ENCODE peak calls at places on chromosomes 4 and X, in nine cellular contexts. A is epithelial cell of esophagus, R is transverse colon, G is Caco-2, K is tibial artery, B is kidney, L is astrocyte of the cerebellum, D is OCI-LY7, W is GM12865. O is an unnamed sample.

GRCh38 chrX:14776901-14777300 is 96.0 kb downstream of the FANCB start:
- DNase-seq in A (no peak), R (no peak), G (no peak), K (no peak), B (no peak), L (no peak), D (no peak), W (no peak), O (no peak)

GRCh38 chr4:25702848-25703247 is 47.2 kb downstream of the SLC34A2 start:
- DNase-seq in A (no peak), R (no peak), G (no peak), K (peak), B (no peak), L (peak), D (no peak), W (no peak), O (peak)

GRCh38 chrX:153635788-153636668 is 11.0 kb upstream of the DUSP9 start:
- DNase-seq in A (peak), R (no peak), G (peak), K (no peak), B (peak), L (no peak), D (peak), W (peak), O (peak)

GRCh38 chr4:42616576-42616975 is 40.3 kb downstream of the ATP8A1 start:
- DNase-seq in A (no peak), R (no peak), G (no peak), K (no peak), B (no peak), L (no peak), D (no peak), W (no peak), O (no peak)

GRCh38 chrX:136542281-136542680 is 10.3 kb downstream of the VGLL1 start:
- DNase-seq in A (no peak), R (no peak), G (no peak), K (no peak), B (no peak), L (no peak), D (no peak), W (no peak), O (no peak)

GRCh38 chrX:11445540-11445939 is 152.3 kb downstream of the AMELX start:
- DNase-seq in A (no peak), R (no peak), G (no peak), K (no peak), B (no peak), L (no peak), D (peak), W (no peak), O (no peak)

GRCh38 chr4:17313194-17313593 is 198.7 kb downstream of the QDPR start:
- DNase-seq in A (no peak), R (no peak), G (no peak), K (no peak), B (no peak), L (no peak), D (no peak), W (no peak), O (no peak)

GRCh38 chrX:45622538-45622937 is 421.9 kb upstream of the DIPK2B start:
- DNase-seq in A (peak), R (no peak), G (no peak), K (no peak), B (no peak), L (no peak), D (no peak), W (no peak), O (peak)

GRCh38 chrX:53768451-53769246 is 82.1 kb upstream of the HUWE1 start:
- DNase-seq in A (no peak), R (no peak), G (no peak), K (no peak), B (no peak), L (no peak), D (no peak), W (no peak), O (no peak)

GRCh38 chr4:152448806-152449205 is 87.1 kb downstream of the FBXW7 start:
- DNase-seq in A (no peak), R (no peak), G (no peak), K (no peak), B (no peak), L (no peak), D (no peak), W (no peak), O (no peak)

GRCh38 chr4:35124116-35124515 is 1120.2 kb downstream of the ARAP2 start:
- DNase-seq in A (no peak), R (no peak), G (no peak), K (no peak), B (no peak), L (peak), D (no peak), W (no peak), O (no peak)

GRCh38 chr4:166042510-166043055 is 169.5 kb downstream of the TLL1 start:
- DNase-seq in A (peak), R (no peak), G (peak), K (no peak), B (no peak), L (no peak), D (no peak), W (no peak), O (no peak)

GRCh38 chr4:76984127-76984526 is 34.6 kb downstream of the SEPTIN11 start:
- DNase-seq in A (peak), R (no peak), G (no peak), K (no peak), B (no peak), L (no peak), D (peak), W (peak), O (peak)

GRCh38 chr4:915041-915474 is 17.1 kb downstream of the GAK start:
- DNase-seq in A (no peak), R (peak), G (no peak), K (peak), B (peak), L (no peak), D (no peak), W (no peak), O (no peak)

GRCh38 chrX:31545726-31546125 is 473.9 kb upstream of the FTHL17 start:
- DNase-seq in A (peak), R (no peak), G (no peak), K (no peak), B (no peak), L (no peak), D (no peak), W (no peak), O (no peak)

GRCh38 chr4:24885342-24885741 is 27.5 kb downstream of the CCDC149 start:
- DNase-seq in A (no peak), R (no peak), G (no peak), K (no peak), B (no peak), L (no peak), D (no peak), W (no peak), O (no peak)

GRCh38 chrX:19017271-19017670 is 33.4 kb upstream of the PHKA2 start:
- DNase-seq in A (peak), R (no peak), G (peak), K (no peak), B (no peak), L (no peak), D (peak), W (peak), O (peak)

GRCh38 chrX:19875051-19875432 is 12.4 kb downstream of the SH3KBP1 start:
- DNase-seq in A (no peak), R (no peak), G (no peak), K (no peak), B (no peak), L (no peak), D (no peak), W (peak), O (peak)

GRCh38 chrX:43643662-43644061 is 12.4 kb upstream of the MAOA start:
- DNase-seq in A (peak), R (no peak), G (no peak), K (no peak), B (no peak), L (no peak), D (no peak), W (no peak), O (no peak)

GRCh38 chrX:9071031-9071650 is 37.2 kb upstream of the FAM9B start:
- DNase-seq in A (peak), R (no peak), G (no peak), K (no peak), B (no peak), L (no peak), D (no peak), W (no peak), O (no peak)

GRCh38 chr4:11469900-11470708 is 41.4 kb upstream of the HS3ST1 start:
- DNase-seq in A (peak), R (no peak), G (no peak), K (no peak), B (no peak), L (no peak), D (no peak), W (peak), O (no peak)

GRCh38 chrX:66677430-66677829 is 38.6 kb upstream of the EDA2R start:
- DNase-seq in A (peak), R (no peak), G (no peak), K (no peak), B (no peak), L (no peak), D (no peak), W (no peak), O (peak)

DNA sequence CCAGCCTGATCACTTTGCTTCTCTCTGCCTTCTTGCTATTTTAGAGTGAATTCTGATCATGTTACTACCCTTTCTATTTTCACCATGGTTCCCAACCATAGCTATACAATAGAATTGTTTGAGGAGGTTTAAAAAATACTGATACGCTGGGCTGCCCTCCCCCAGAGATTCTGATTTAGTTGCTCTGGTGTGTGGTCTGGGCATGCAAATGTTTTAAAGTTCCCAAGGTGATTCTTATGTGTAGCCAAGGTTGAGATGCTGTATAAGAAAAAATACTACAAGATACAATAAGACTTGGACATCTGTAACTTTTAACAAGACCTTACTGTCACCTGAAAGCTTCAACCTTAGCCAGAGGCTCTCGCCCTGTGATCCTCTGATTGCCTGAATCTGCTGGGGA is 22.2 kb upstream of the INTS6L start:
- DNase-seq in A (no peak), R (no peak), G (no peak), K (no peak), B (no peak), L (no peak), D (no peak), W (no peak), O (no peak)
- TF ChIP-seq CTCF in A (no peak), R (no peak), G (no peak), K (no peak), B (no peak), L (no peak), D (no peak), W (no peak), O (no peak)

GRCh38 chr4:185514182-185514697 is 21.1 kb downstream of the PDLIM3 start:
- DNase-seq in A (no peak), R (no peak), G (no peak), K (no peak), B (no peak), L (no peak), D (no peak), W (no peak), O (no peak)
- TF ChIP-seq CTCF in A (no peak), R (no peak), G (no peak), K (no peak), B (no peak), L (no peak), D (no peak), W (no peak), O (no peak)

GRCh38 chrX:87578978-87579377 is 61.4 kb downstream of the KLHL4 start:
- DNase-seq in A (peak), R (no peak), G (no peak), K (no peak), B (no peak), L (no peak), D (no peak), W (no peak), O (no peak)

GRCh38 chrX:87582453-87582852 is 64.9 kb downstream of the KLHL4 start:
- DNase-seq in A (no peak), R (no peak), G (no peak), K (no peak), B (no peak), L (no peak), D (no peak), W (no peak), O (no peak)

GRCh38 chrX:87580862-87581261 is 63.3 kb downstream of the KLHL4 start:
- DNase-seq in A (no peak), R (no peak), G (no peak), K (no peak), B (no peak), L (no peak), D (no peak), W (no peak), O (no peak)

GRCh38 chrX:87583679-87584078 is 66.1 kb downstream of the KLHL4 start:
- DNase-seq in A (peak), R (no peak), G (peak), K (no peak), B (no peak), L (no peak), D (peak), W (peak), O (peak)
- TF ChIP-seq CTCF in A (peak), R (no peak), G (peak), K (no peak), B (no peak), L (peak), D (peak), W (peak), O (peak)

GRCh38 chr4:172887959-172888358 is 280.7 kb upstream of the GALNT7 start:
- DNase-seq in A (no peak), R (no peak), G (no peak), K (no peak), B (no peak), L (no peak), D (no peak), W (no peak), O (no peak)

GRCh38 chr4:172895699-172896098 is 272.9 kb upstream of the GALNT7 start:
- DNase-seq in A (no peak), R (no peak), G (no peak), K (no peak), B (no peak), L (no peak), D (no peak), W (no peak), O (no peak)

GRCh38 chr4:172897046-172897445 is 271.6 kb upstream of the GALNT7 start:
- DNase-seq in A (no peak), R (no peak), G (no peak), K (no peak), B (no peak), L (no peak), D (no peak), W (no peak), O (no peak)

DNA sequence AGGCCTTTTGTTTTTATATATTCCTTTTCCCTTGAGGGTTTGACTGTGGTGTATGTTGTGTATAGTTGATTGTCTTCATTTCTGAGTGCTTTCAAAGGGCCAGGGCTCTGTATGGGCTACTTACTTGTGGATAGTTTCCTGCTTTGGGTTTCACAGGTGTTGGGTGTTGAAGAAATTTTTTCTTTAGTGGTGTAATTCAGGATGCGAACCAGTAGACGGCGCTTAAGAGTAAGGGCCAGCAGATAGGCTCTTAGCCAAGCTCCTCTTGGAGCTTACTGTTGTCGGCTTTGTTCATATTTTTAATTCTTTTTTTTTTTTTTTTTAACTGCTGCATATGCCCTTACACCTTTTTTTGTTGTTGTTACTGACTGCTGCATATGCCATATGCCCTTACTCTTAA is 276.3 kb upstream of the GALNT7 start:
- DNase-seq in A (peak), R (no peak), G (no peak), K (no peak), B (no peak), L (no peak), D (peak), W (peak), O (peak)
- TF ChIP-seq CTCF in A (peak), R (no peak), G (no peak), K (no peak), B (peak), L (peak), D (peak), W (peak), O (peak)

GRCh38 chr4:101730291-101731117 is 60.0 kb upstream of the BANK1 start:
- DNase-seq in A (peak), R (peak), G (peak), K (peak), B (peak), L (peak), D (peak), W (peak), O (peak)
- TF ChIP-seq CTCF in A (peak), R (peak), G (peak), K (peak), B (peak), L (peak), D (peak), W (peak), O (peak)

DNA sequence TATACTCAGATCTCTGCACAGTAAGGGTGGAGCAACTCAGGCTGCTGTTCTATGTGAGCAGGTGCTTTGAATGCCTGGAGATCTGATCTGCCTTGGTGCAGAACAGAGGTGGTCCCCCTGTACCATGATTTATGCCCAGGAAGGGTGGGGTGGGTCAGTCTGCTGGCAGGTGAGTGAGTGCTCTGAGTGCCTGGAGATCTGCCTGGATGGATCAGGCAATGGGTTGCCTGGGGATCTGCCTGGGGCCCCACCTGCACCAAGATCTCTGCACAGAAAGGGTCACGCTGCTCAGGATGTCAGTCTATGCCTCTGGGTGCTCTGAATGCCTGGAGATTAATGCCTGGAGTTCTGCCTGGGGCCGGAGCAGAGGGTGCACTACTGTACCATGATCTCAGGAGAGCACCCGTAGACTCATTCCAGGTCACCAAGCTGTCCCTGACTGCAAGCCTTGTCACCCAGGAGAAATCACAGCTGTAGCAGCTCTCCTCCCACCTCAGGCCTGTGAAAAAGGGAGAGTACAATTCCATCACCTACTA is 342.9 kb downstream of the GBA3 start:
- DNase-seq in A (no peak), R (no peak), G (no peak), K (no peak), B (no peak), L (no peak), D (no peak), W (no peak), O (no peak)
- TF ChIP-seq CTCF in A (no peak), R (no peak), G (no peak), K (no peak), B (no peak), L (no peak), D (no peak), W (no peak), O (no peak)

GRCh38 chrX:110145854-110146253 is 142.9 kb downstream of the TMEM164 start:
- DNase-seq in A (peak), R (no peak), G (no peak), K (peak), B (no peak), L (no peak), D (peak), W (peak), O (peak)
- TF ChIP-seq CTCF in A (peak), R (peak), G (peak), K (peak), B (peak), L (peak), D (peak), W (peak), O (peak)

GRCh38 chr4:15971068-15971801 is 8.3 kb upstream of the FGFBP2 start:
- DNase-seq in A (no peak), R (no peak), G (no peak), K (no peak), B (no peak), L (no peak), D (no peak), W (no peak), O (no peak)

GRCh38 chr4:15976456-15977096 is 13.6 kb upstream of the FGFBP2 start:
- DNase-seq in A (no peak), R (no peak), G (no peak), K (no peak), B (no peak), L (no peak), D (no peak), W (no peak), O (no peak)
- TF ChIP-seq CTCF in A (no peak), R (no peak), G (no peak), K (no peak), B (no peak), L (no peak), D (no peak), W (no peak), O (no peak)